ENCODE peak calls at places on chromosomes 11 and 22, in five cellular contexts. F is H1, C is HEK293T, H is NT2/D1, G is GM12878. W is an unnamed sample.

GRCh38 chr22:20169253-20169822 is 18.5 kb upstream of the CCDC188 start:
- DNase-seq in F (no peak), C (no peak), H (no peak), G (no peak), W (no peak)

GRCh38 chr11:2171531-2171930 is at the start of gene TH:
- DNase-seq in F (no peak), C (no peak), H (no peak), G (no peak), W (no peak)

GRCh38 chr11:80280737-80281136 is 839.9 kb upstream of the TENM4 start:
- DNase-seq in F (no peak), C (no peak), H (no peak), G (no peak), W (no peak)

GRCh38 chr22:40176921-40177737 is 596 bp upstream of the TNRC6B start:
- DNase-seq in F (peak; percentile 77), C (no peak), H (peak; percentile 57), G (peak; percentile 41), W (peak; percentile 87)

GRCh38 chr11:75667831-75668507 is 869 bp downstream of the MAP6 start:
- DNase-seq in F (peak; percentile 84), C (peak; percentile 78), H (peak; percentile 23), G (no peak), W (no peak)

GRCh38 chr11:12410006-12410728 is 32.8 kb downstream of the PARVA start:
- DNase-seq in F (peak; percentile 58), C (no peak), H (no peak), G (no peak), W (no peak)

GRCh38 chr11:15119826-15120225 is 5.1 kb downstream of the INSC start:
- DNase-seq in F (no peak), C (no peak), H (no peak), G (no peak), W (no peak)

GRCh38 chr11:88281317-88281712 is 56.2 kb downstream of the CTSC start:
- DNase-seq in F (no peak), C (no peak), H (no peak), G (no peak), W (no peak)

GRCh38 chr11:48108231-48109045 is 108.2 kb upstream of the OR4B1 start:
- DNase-seq in F (peak; percentile 42), C (no peak), H (no peak), G (no peak), W (no peak)

GRCh38 chr11:88849368-88849767 is 216.4 kb downstream of the GRM5 start:
- DNase-seq in F (no peak), C (no peak), H (no peak), G (no peak), W (no peak)

GRCh38 chr22:47043835-47044721 is 281.6 kb downstream of the TBC1D22A start:
- DNase-seq in F (no peak), C (no peak), H (no peak), G (no peak), W (no peak)

GRCh38 chr22:44096736-44097135 is 72.6 kb downstream of the PARVB start:
- DNase-seq in F (no peak), C (no peak), H (no peak), G (no peak), W (no peak)

GRCh38 chr11:110919241-110919893 is 207.1 kb upstream of the ARHGAP20 start:
- DNase-seq in F (no peak), C (no peak), H (no peak), G (no peak), W (no peak)

GRCh38 chr22:47295226-47295901 is 532.9 kb downstream of the TBC1D22A start:
- DNase-seq in F (no peak), C (no peak), H (no peak), G (no peak), W (no peak)

GRCh38 chr11:44536779-44537516 is 28.5 kb upstream of the CD82 start:
- DNase-seq in F (no peak), C (no peak), H (no peak), G (no peak), W (no peak)

GRCh38 chr11:92765965-92766371 is 203.5 kb upstream of the MTNR1B start:
- DNase-seq in F (peak; percentile 66), C (no peak), H (no peak), G (no peak), W (no peak)

GRCh38 chr22:39173787-39174497 is 21.5 kb upstream of the CBX7 start:
- DNase-seq in F (no peak), C (no peak), H (no peak), G (no peak), W (no peak)

GRCh38 chr11:23364076-23364475 is 503.8 kb upstream of the CCDC179 start:
- DNase-seq in F (no peak), C (no peak), H (no peak), G (no peak), W (no peak)

GRCh38 chr11:60754887-60755286 is 1.8 kb upstream of the MS4A15 start:
- DNase-seq in F (no peak), C (no peak), H (no peak), G (no peak), W (no peak)

GRCh38 chr11:75100314-75100713 is 3.6 kb upstream of the OR2AT4 start:
- DNase-seq in F (no peak), C (no peak), H (no peak), G (peak; percentile 78), W (no peak)

GRCh38 chr11:75350743-75351540 is 519 bp downstream of the ARRB1 start:
- DNase-seq in F (peak; percentile 63), C (peak; percentile 59), H (no peak), G (no peak), W (no peak)

GRCh38 chr22:50320671-50321325 is 6.0 kb downstream of the DENND6B start:
- DNase-seq in F (no peak), C (no peak), H (no peak), G (no peak), W (no peak)

GRCh38 chr11:95322546-95322945 is 91.5 kb upstream of the SESN3 start:
- DNase-seq in F (no peak), C (no peak), H (no peak), G (no peak), W (no peak)

GRCh38 chr11:75275581-75275980 is 35.0 kb downstream of the TPBGL start:
- DNase-seq in F (no peak), C (no peak), H (peak; percentile 64), G (no peak), W (no peak)

GRCh38 chr11:70542811-70543210 is 144.5 kb downstream of the CTTN start:
- DNase-seq in F (no peak), C (no peak), H (no peak), G (no peak), W (no peak)

GRCh38 chr22:30186535-30186934 is 60.0 kb downstream of the LIF start:
- DNase-seq in F (no peak), C (no peak), H (no peak), G (no peak), W (peak; percentile 58)

GRCh38 chr11:73154178-73154577 is 12.1 kb upstream of the FCHSD2 start:
- DNase-seq in F (no peak), C (no peak), H (no peak), G (peak; percentile 95), W (no peak)

GRCh38 chr11:15097411-15097810 is 17.3 kb upstream of the INSC start:
- DNase-seq in F (no peak), C (no peak), H (no peak), G (no peak), W (no peak)

GRCh38 chr22:40243891-40244290 is 66.2 kb downstream of the TNRC6B start:
- DNase-seq in F (no peak), C (no peak), H (no peak), G (no peak), W (no peak)

GRCh38 chr22:22818861-22819855 is 68.5 kb upstream of the IGLL5 start:
- DNase-seq in F (no peak), C (no peak), H (no peak), G (peak; percentile 47), W (no peak)

GRCh38 chr22:26887456-26887855 is 230.1 kb downstream of the MIAT start:
- DNase-seq in F (no peak), C (no peak), H (no peak), G (no peak), W (no peak)
- TF ChIP-seq SUZ12 in F (no peak), C (no peak), H (no peak), G (no peak), W (no peak)

DNA sequence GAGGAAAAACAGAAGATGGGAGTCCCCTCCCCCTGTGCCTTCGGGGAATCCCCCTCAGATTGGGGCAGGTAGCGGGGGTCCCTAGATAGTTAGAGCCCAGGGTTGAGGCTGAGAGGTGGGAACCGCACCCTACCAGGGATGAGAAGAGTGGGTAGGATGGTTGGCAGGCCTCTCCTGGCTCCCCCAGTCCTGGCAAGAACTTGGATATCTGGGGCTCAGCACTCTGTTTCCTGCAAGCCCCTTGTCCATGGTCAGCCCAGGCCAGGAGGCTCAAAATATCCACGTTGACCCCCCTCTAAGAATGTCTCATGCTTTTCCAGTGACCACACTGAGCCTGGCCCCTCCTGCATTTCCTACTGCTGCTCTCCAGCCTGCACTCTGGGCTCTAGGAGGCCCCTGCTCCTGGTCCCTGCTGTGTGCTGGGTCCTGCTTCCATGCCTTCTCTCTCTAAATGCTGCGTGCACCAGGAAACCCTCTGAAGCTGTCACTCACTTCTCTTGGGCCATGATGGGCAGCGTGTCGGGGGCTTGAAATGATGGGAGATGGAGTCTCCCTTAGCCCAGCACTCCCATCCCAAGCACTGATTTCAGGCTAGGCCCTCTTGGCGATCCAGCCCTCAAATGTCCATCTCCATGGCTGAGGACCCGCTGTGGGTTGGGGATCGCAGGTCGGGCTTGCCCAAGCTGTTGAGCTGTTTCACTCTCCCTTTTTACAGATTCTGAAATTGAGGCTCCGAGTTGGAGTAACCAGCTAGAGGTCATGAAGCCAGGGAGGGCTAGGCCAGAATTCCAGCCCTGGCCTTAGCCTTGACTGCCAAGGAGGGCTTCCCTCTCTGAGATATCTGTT is 2.0 kb downstream of the MAP3K11 start:
- DNase-seq in F (no peak), C (no peak), H (no peak), G (no peak), W (no peak)
- TF ChIP-seq SUZ12 in F (no peak), C (no peak), H (no peak), G (no peak), W (no peak)

DNA sequence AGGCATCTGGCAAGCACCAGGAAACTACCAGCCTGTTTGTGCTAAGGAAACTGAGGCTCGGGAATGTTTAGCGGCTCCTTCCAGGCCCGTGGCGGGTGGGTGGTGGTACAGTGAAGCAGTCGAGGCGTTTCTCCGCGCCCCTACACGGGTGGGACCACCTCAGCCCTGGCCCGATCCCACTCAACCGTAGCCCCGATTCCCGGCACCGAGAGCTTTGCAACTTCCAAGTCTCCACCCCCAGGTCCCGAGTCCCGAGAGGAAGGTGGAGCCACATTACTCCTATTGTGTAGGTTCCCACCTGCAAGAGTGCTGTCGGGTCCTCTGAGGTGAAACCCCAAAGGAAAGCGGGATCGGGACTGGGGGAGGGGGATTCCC is 506 bp upstream of the DPP3 start:
- DNase-seq in F (no peak), C (no peak), H (no peak), G (no peak), W (peak; percentile 71)
- TF ChIP-seq SUZ12 in F (no peak), C (no peak), H (no peak), G (no peak), W (no peak)

GRCh38 chr11:120079750-120080610 is 57.9 kb downstream of the TRIM29 start:
- DNase-seq in F (peak; percentile 82), C (peak; percentile 41), H (no peak), G (no peak), W (peak; percentile 34)
- TF ChIP-seq SUZ12 in F (no peak), C (no peak), H (no peak), G (no peak), W (no peak)

GRCh38 chr11:39459606-39460005 is 1999.8 kb downstream of the LRRC4C start:
- DNase-seq in F (no peak), C (no peak), H (no peak), G (no peak), W (no peak)

GRCh38 chr11:39458481-39458880 is 2001.0 kb downstream of the LRRC4C start:
- DNase-seq in F (no peak), C (no peak), H (no peak), G (no peak), W (no peak)

GRCh38 chr11:39461065-39461464 is 1998.4 kb downstream of the LRRC4C start:
- DNase-seq in F (no peak), C (no peak), H (no peak), G (no peak), W (no peak)
- TF ChIP-seq SUZ12 in F (no peak), C (no peak), H (no peak), G (no peak), W (no peak)